ENCODE peak calls at places on chromosomes 1 and 21, in eight cellular contexts. One of them, this sample, is unnamed.

GRCh38 chr1:242129103-242129502 is 130.2 kb upstream of the MAP1LC3C start:
- DNase-seq in SK-N-SH: peak; percentile 18
- DNase-seq in HCT116: peak; percentile 31
- DNase-seq in K562: no peak
- DNase-seq in GM23338: peak; percentile 74
- DNase-seq in HepG2: peak; percentile 3
- DNase-seq in HL-60: no peak
- DNase-seq in GM12878: no peak
- DNase-seq in this sample: no peak

GRCh38 chr1:234841710-234842231 is 231.8 kb upstream of the IRF2BP2 start:
- DNase-seq in K562: no peak
- DNase-seq in SK-N-SH: no peak
- DNase-seq in HCT116: no peak
- DNase-seq in GM23338: no peak
- DNase-seq in GM12878: no peak
- DNase-seq in HepG2: no peak
- DNase-seq in HL-60: peak; percentile 96
- DNase-seq in this sample: no peak

GRCh38 chr1:200415693-200416593 is 6.1 kb upstream of the ZNF281 start:
- DNase-seq in GM23338: no peak
- DNase-seq in SK-N-SH: no peak
- DNase-seq in HCT116: peak; percentile 82
- DNase-seq in GM12878: no peak
- DNase-seq in HL-60: no peak
- DNase-seq in K562: no peak
- DNase-seq in HepG2: peak; percentile 75
- DNase-seq in this sample: peak; percentile 97

GRCh38 chr1:25467193-25467592 is 36.5 kb downstream of the MACO1 start:
- DNase-seq in HL-60: no peak
- DNase-seq in GM12878: no peak
- DNase-seq in K562: no peak
- DNase-seq in HepG2: no peak
- DNase-seq in SK-N-SH: no peak
- DNase-seq in HCT116: no peak
- DNase-seq in GM23338: no peak
- DNase-seq in this sample: no peak

GRCh38 chr1:238060046-238060445 is 169.3 kb upstream of the ZP4 start:
- DNase-seq in GM12878: peak; percentile 46
- DNase-seq in K562: no peak
- DNase-seq in GM23338: no peak
- DNase-seq in HL-60: no peak
- DNase-seq in HCT116: no peak
- DNase-seq in HepG2: no peak
- DNase-seq in SK-N-SH: no peak
- DNase-seq in this sample: no peak

GRCh38 chr1:54335396-54336056 is 70.7 kb downstream of the SSBP3 start:
- DNase-seq in SK-N-SH: no peak
- DNase-seq in HepG2: no peak
- DNase-seq in GM23338: no peak
- DNase-seq in HCT116: no peak
- DNase-seq in HL-60: peak; percentile 66
- DNase-seq in K562: no peak
- DNase-seq in GM12878: no peak
- DNase-seq in this sample: no peak

GRCh38 chr1:162187676-162188075 is 118.2 kb downstream of the NOS1AP start:
- DNase-seq in HCT116: no peak
- DNase-seq in GM23338: no peak
- DNase-seq in GM12878: no peak
- DNase-seq in HepG2: no peak
- DNase-seq in SK-N-SH: no peak
- DNase-seq in K562: no peak
- DNase-seq in HL-60: no peak
- DNase-seq in this sample: no peak

GRCh38 chr1:209485167-209485566 is 98.3 kb upstream of the CAMK1G start:
- DNase-seq in HCT116: no peak
- DNase-seq in SK-N-SH: no peak
- DNase-seq in K562: no peak
- DNase-seq in HepG2: no peak
- DNase-seq in GM12878: no peak
- DNase-seq in GM23338: no peak
- DNase-seq in HL-60: no peak
- DNase-seq in this sample: no peak

GRCh38 chr1:43008425-43009108 is 49.9 kb upstream of the SLC2A1 start:
- DNase-seq in HCT116: peak; percentile 85
- DNase-seq in SK-N-SH: no peak
- DNase-seq in HepG2: peak; percentile 93
- DNase-seq in K562: no peak
- DNase-seq in GM23338: peak; percentile 100
- DNase-seq in GM12878: no peak
- DNase-seq in HL-60: no peak
- DNase-seq in this sample: no peak

GRCh38 chr1:31661856-31662255 is 17.2 kb upstream of the PEF1 start:
- DNase-seq in HCT116: no peak
- DNase-seq in GM23338: no peak
- DNase-seq in HepG2: no peak
- DNase-seq in SK-N-SH: no peak
- DNase-seq in GM12878: no peak
- DNase-seq in HL-60: no peak
- DNase-seq in K562: no peak
- DNase-seq in this sample: no peak

GRCh38 chr21:37939251-37939650 is 23.0 kb upstream of the KCNJ6 start:
- DNase-seq in K562: no peak
- DNase-seq in GM23338: no peak
- DNase-seq in SK-N-SH: no peak
- DNase-seq in HCT116: no peak
- DNase-seq in HL-60: no peak
- DNase-seq in GM12878: no peak
- DNase-seq in HepG2: no peak
- DNase-seq in this sample: no peak

GRCh38 chr1:156889802-156890585 is 3.5 kb upstream of the PEAR1 start:
- DNase-seq in K562: peak; percentile 77
- DNase-seq in HCT116: peak; percentile 81
- DNase-seq in SK-N-SH: peak; percentile 81
- DNase-seq in GM23338: peak; percentile 96
- DNase-seq in HepG2: peak; percentile 53
- DNase-seq in HL-60: peak; percentile 57
- DNase-seq in GM12878: no peak
- DNase-seq in this sample: peak; percentile 69

GRCh38 chr1:11541236-11541635 is 62.3 kb downstream of the DISP3 start:
- DNase-seq in HL-60: no peak
- DNase-seq in HepG2: no peak
- DNase-seq in SK-N-SH: no peak
- DNase-seq in K562: no peak
- DNase-seq in GM23338: no peak
- DNase-seq in HCT116: no peak
- DNase-seq in GM12878: no peak
- DNase-seq in this sample: no peak

GRCh38 chr1:9490605-9491339 is 48.5 kb upstream of the SLC25A33 start:
- DNase-seq in HL-60: peak; percentile 86
- DNase-seq in K562: peak; percentile 87
- DNase-seq in HepG2: peak; percentile 61
- DNase-seq in GM23338: peak; percentile 82
- DNase-seq in GM12878: peak; percentile 20
- DNase-seq in SK-N-SH: peak; percentile 87
- DNase-seq in HCT116: peak; percentile 71
- DNase-seq in this sample: peak; percentile 69
- TF ChIP-seq POLR2AphosphoS5 in HL-60: no peak
- TF ChIP-seq POLR2AphosphoS5 in K562: no peak
- TF ChIP-seq POLR2AphosphoS5 in HepG2: no peak
- TF ChIP-seq POLR2AphosphoS5 in GM23338: no peak
- TF ChIP-seq POLR2AphosphoS5 in GM12878: no peak
- TF ChIP-seq POLR2AphosphoS5 in SK-N-SH: no peak
- TF ChIP-seq POLR2AphosphoS5 in HCT116: no peak
- TF ChIP-seq POLR2AphosphoS5 in this sample: no peak

DNA sequence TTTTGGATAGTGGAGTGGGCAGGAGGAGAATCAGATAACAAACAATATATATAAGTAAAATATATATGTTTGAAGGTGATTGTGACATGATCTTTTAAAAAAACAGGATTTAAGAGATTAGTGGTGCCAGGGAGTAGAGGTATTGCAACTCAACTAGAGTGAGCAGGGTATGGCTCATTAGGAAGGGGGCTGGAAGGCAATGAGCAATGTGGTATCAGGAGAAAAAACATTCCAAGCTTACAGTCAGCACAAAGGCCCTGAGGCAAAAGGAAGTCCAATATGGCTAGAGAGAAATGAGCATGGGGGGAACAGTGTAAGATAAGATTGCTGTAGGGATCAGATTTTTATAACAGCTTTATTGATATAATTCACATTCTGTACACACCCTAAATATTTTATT is 5.3 kb upstream of the GADD45A start:
- DNase-seq in GM23338: no peak
- DNase-seq in HepG2: no peak
- DNase-seq in HCT116: no peak
- DNase-seq in K562: no peak
- DNase-seq in GM12878: no peak
- DNase-seq in SK-N-SH: no peak
- DNase-seq in HL-60: no peak
- DNase-seq in this sample: no peak
- TF ChIP-seq REST in GM23338: no peak
- TF ChIP-seq REST in HepG2: no peak
- TF ChIP-seq REST in HCT116: no peak
- TF ChIP-seq REST in K562: no peak
- TF ChIP-seq REST in GM12878: no peak
- TF ChIP-seq REST in SK-N-SH: no peak
- TF ChIP-seq REST in HL-60: no peak
- TF ChIP-seq REST in this sample: no peak

GRCh38 chr1:184483101-184483813 is 96.4 kb downstream of the C1orf21 start:
- DNase-seq in SK-N-SH: no peak
- DNase-seq in GM23338: no peak
- DNase-seq in K562: no peak
- DNase-seq in HL-60: no peak
- DNase-seq in HepG2: no peak
- DNase-seq in GM12878: no peak
- DNase-seq in HCT116: no peak
- DNase-seq in this sample: no peak
- TF ChIP-seq POLR2AphosphoS5 in SK-N-SH: peak; percentile 13
- TF ChIP-seq POLR2AphosphoS5 in GM23338: no peak
- TF ChIP-seq POLR2AphosphoS5 in K562: no peak
- TF ChIP-seq POLR2AphosphoS5 in HL-60: no peak
- TF ChIP-seq POLR2AphosphoS5 in HepG2: no peak
- TF ChIP-seq POLR2AphosphoS5 in GM12878: no peak
- TF ChIP-seq POLR2AphosphoS5 in HCT116: no peak
- TF ChIP-seq POLR2AphosphoS5 in this sample: no peak

DNA sequence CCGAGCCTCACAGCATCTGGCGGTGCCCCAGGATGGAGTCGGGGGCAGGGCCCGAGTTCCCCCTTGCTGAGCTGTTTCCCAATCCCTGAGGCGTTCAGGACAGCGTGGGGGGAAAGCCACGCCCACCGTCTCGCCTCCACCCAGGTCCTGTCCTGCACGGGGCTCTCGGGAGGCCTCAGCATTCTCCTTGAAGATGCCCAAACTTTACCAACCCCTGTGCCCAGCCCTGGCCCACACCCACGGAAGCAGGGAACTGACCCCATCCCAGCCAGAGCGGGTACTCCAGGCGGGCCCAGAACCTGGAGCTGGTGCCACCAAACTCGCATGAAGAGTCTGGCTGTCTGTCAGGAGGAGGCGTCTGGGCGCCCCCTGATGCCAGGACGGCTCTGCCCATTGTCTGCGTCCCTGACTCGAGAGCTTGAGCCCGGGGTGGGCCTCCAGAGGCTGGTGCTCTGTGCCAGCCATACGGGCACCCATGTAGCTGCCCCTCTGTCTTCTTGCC is 35.3 kb upstream of the POFUT2 start:
- DNase-seq in K562: peak; percentile 53
- DNase-seq in HCT116: no peak
- DNase-seq in HL-60: no peak
- DNase-seq in HepG2: no peak
- DNase-seq in SK-N-SH: no peak
- DNase-seq in GM23338: no peak
- DNase-seq in GM12878: no peak
- DNase-seq in this sample: no peak
- TF ChIP-seq REST in K562: no peak
- TF ChIP-seq REST in HCT116: no peak
- TF ChIP-seq REST in HL-60: no peak
- TF ChIP-seq REST in HepG2: no peak
- TF ChIP-seq REST in SK-N-SH: no peak
- TF ChIP-seq REST in GM23338: no peak
- TF ChIP-seq REST in GM12878: no peak
- TF ChIP-seq REST in this sample: no peak

DNA sequence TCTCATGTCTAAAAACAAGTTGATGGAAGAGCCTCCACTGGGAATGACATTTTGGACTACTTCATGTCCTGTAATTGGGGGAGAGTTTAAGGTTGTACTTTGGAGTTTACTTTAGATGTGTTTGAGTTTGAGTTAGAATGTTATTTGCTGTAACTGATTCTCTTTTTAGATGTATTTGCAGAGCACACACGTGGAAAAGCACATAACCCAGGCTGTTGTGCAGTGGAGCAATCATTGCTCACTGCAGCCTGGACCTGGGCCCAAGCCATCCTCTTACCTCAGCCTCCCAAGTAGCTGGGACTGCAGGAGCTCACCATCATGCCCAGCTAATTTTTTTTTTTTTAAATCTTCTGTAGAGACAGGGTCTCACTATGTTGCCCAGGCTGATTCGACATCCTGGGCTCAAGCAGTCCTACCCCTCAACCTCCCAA is 36.7 kb upstream of the SH3D21 start:
- DNase-seq in GM12878: no peak
- DNase-seq in HCT116: no peak
- DNase-seq in SK-N-SH: no peak
- DNase-seq in GM23338: no peak
- DNase-seq in K562: no peak
- DNase-seq in HepG2: peak; percentile 94
- DNase-seq in HL-60: no peak
- DNase-seq in this sample: no peak
- TF ChIP-seq POLR2AphosphoS5 in GM12878: no peak
- TF ChIP-seq POLR2AphosphoS5 in HCT116: no peak
- TF ChIP-seq POLR2AphosphoS5 in SK-N-SH: no peak
- TF ChIP-seq POLR2AphosphoS5 in GM23338: no peak
- TF ChIP-seq POLR2AphosphoS5 in K562: no peak
- TF ChIP-seq POLR2AphosphoS5 in HepG2: no peak
- TF ChIP-seq POLR2AphosphoS5 in HL-60: no peak
- TF ChIP-seq POLR2AphosphoS5 in this sample: no peak